ENCODE peak calls at places on chromosomes 5 and 9, in four cellular contexts. U is pancreas, V is suprapubic skin, J is stomach. D is an unnamed sample.

GRCh38 chr5:38387161-38387560 is 128.8 kb downstream of the EGFLAM start:
- DNase-seq in U (no peak), J (no peak), V (no peak), D (no peak)

GRCh38 chr9:84940294-84940693 is 270.8 kb downstream of the NTRK2 start:
- DNase-seq in V (no peak), J (no peak), U (no peak), D (no peak)

GRCh38 chr9:19699757-19700156 is 89.1 kb downstream of the SLC24A2 start:
- DNase-seq in U (no peak), V (no peak), J (no peak), D (no peak)

GRCh38 chr9:93209576-93210323 is 25.8 kb downstream of the WNK2 start:
- DNase-seq in V (no peak), J (no peak), U (peak), D (no peak)

GRCh38 chr5:127006711-127007110 is 23.6 kb downstream of the MARCHF3 start:
- DNase-seq in J (no peak), V (no peak), U (no peak), D (no peak)

GRCh38 chr9:75130621-75131020 is 42.3 kb downstream of the OSTF1 start:
- DNase-seq in U (no peak), V (no peak), J (no peak), D (no peak)

GRCh38 chr9:1458503-1458902 is 408.3 kb downstream of the DMRT2 start:
- DNase-seq in J (no peak), V (no peak), U (no peak), D (no peak)

GRCh38 chr9:24011206-24011605 is 185.2 kb upstream of the ELAVL2 start:
- DNase-seq in V (no peak), J (no peak), U (no peak), D (no peak)

GRCh38 chr9:121839726-121840500 is 188.5 kb downstream of the DAB2IP start:
- DNase-seq in U (no peak), V (no peak), J (no peak), D (peak)

GRCh38 chr9:127874301-127875216 is 2.9 kb downstream of the AK1 start:
- DNase-seq in V (no peak), U (no peak), J (no peak), D (no peak)

GRCh38 chr5:71537681-71538080 is 49.5 kb upstream of the MCCC2 start:
- DNase-seq in V (no peak), J (no peak), U (no peak), D (no peak)

GRCh38 chr9:108181444-108181843 is 674.3 kb downstream of the ACTL7B start:
- DNase-seq in V (no peak), U (no peak), J (no peak), D (no peak)

GRCh38 chr9:85971731-85972130 is 30.8 kb downstream of the NAA35 start:
- DNase-seq in V (no peak), U (no peak), J (no peak), D (no peak)

GRCh38 chr9:120368799-120369198 is 211.2 kb downstream of the CDK5RAP2 start:
- DNase-seq in U (no peak), J (no peak), V (no peak), D (no peak)

GRCh38 chr9:15426019-15426418 is 3.3 kb downstream of the SNAPC3 start:
- DNase-seq in V (no peak), U (no peak), J (no peak), D (no peak)

GRCh38 chr5:180364306-180364856 is 11.2 kb upstream of the GFPT2 start:
- DNase-seq in V (no peak), U (no peak), J (no peak), D (no peak)

GRCh38 chr5:148846930-148847329 is 20.5 kb downstream of the ADRB2 start:
- DNase-seq in V (no peak), J (no peak), U (no peak), D (no peak)

GRCh38 chr9:18610956-18611355 is 137.0 kb downstream of the ADAMTSL1 start:
- DNase-seq in J (no peak), U (no peak), V (no peak), D (no peak)

GRCh38 chr9:114448706-114449105 is 56.6 kb downstream of the WHRN start:
- DNase-seq in J (no peak), U (no peak), V (no peak), D (no peak)

GRCh38 chr5:5014836-5015235 is 125.3 kb upstream of the ADAMTS16 start:
- DNase-seq in U (no peak), J (no peak), V (no peak), D (no peak)

GRCh38 chr5:89315194-89315593 is 432.2 kb upstream of the MEF2C start:
- DNase-seq in U (peak), J (no peak), V (no peak), D (no peak)

GRCh38 chr9:113012492-113012891 is 500 bp upstream of the ZNF883 start:
- DNase-seq in V (no peak), U (no peak), J (no peak), D (no peak)

GRCh38 chr5:58751222-58751621 is 168.3 kb downstream of the RAB3C start:
- DNase-seq in V (no peak), U (no peak), J (no peak), D (no peak)

GRCh38 chr5:43309657-43310056 is 3.6 kb downstream of the HMGCS1 start:
- DNase-seq in V (no peak), J (peak), U (no peak), D (no peak)

GRCh38 chr9:81183763-81184162 is 505.6 kb downstream of the TLE1 start:
- DNase-seq in J (no peak), V (no peak), U (no peak), D (no peak)

GRCh38 chr5:147223951-147224791 is 10.7 kb upstream of the STK32A start:
- DNase-seq in V (no peak), J (peak), U (no peak), D (no peak)

GRCh38 chr9:31304576-31304975 is 1079.9 kb upstream of the ACO1 start:
- DNase-seq in V (no peak), J (no peak), U (no peak), D (no peak)

GRCh38 chr9:114894206-114894605 is 36.2 kb downstream of the TNFSF8 start:
- DNase-seq in U (no peak), J (no peak), V (no peak), D (no peak)

GRCh38 chr5:133347039-133347438 is 265.3 kb downstream of the FSTL4 start:
- DNase-seq in V (no peak), U (no peak), J (no peak), D (no peak)

GRCh38 chr5:109866051-109866450 is 176.3 kb downstream of the MAN2A1 start:
- DNase-seq in V (no peak), J (no peak), U (no peak), D (no peak)

GRCh38 chr5:72920690-72921089 is 35.2 kb upstream of the FCHO2 start:
- DNase-seq in U (no peak), V (no peak), J (no peak), D (no peak)

GRCh38 chr9:136296434-136297015 is 7.4 kb downstream of the CCDC187 start:
- DNase-seq in V (no peak), J (no peak), U (no peak), D (no peak)

GRCh38 chr9:121822093-121823085 is 171.0 kb downstream of the DAB2IP start:
- DNase-seq in U (no peak), J (no peak), V (no peak), D (peak)

GRCh38 chr5:122192883-122193496 is 63.6 kb downstream of the ZNF474 start:
- DNase-seq in U (no peak), V (no peak), J (no peak), D (no peak)

GRCh38 chr9:101397746-101398334 is 578 bp downstream of the MRPL50 start:
- DNase-seq in V (no peak), J (no peak), U (no peak), D (no peak)

GRCh38 chr5:143896471-143896870 is 84.5 kb downstream of the HMHB1 start:
- DNase-seq in J (no peak), U (no peak), V (no peak), D (no peak)

GRCh38 chr9:31916591-31917223 is 467.7 kb upstream of the ACO1 start:
- DNase-seq in J (no peak), V (no peak), U (no peak), D (no peak)

DNA sequence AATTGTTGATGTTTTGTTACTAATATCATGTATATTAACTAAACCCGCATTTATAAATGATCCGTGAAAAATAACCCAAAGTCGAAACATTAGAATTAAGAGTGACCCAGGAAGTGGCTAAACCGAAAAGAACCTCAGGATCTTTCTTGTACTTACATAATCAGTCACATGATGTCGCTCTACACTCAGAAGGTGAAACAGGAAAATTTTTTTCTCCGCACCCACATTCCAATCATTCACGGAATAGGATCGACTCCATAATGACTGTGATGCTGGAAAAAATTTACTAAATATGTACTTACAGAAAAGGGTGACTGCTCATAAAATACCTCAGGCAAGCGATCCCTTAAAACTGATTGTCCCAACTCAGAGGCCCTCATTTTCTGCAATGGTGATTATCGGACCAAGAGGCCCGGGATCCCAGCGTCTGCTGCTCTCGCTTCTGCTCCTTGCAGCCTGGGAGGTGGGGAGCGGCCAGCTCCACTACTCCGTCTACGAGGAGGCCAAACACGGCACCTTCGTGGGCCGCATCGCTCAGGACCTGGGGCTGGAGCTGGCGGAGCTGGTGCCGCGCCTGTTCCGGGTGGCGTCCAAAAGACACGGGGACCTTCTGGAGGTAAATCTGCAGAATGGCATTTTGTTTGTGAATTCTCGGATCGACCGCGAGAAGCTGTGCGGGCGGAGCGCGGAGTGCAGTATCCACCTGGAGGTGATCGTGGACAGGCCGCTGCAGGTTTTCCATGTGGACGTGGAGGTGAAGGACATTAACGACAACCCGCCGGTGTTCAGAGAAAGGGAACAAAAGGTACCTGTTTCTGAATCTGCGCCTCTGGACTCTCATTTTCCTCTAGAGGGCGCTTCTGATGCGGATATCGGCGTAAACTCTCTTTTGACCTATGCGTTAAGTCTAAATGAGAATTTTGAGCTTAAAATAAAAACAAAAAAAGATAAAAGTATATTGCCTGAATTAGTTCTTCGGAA is at the start of gene PCDHA12:
- DNase-seq in U (no peak), J (no peak), V (no peak), D (no peak)
- TF ChIP-seq CTCF in U (no peak), J (no peak), V (no peak), D (peak)

GRCh38 chr5:164253764-164254163 is 748.3 kb downstream of the MAT2B start:
- DNase-seq in V (no peak), U (no peak), J (no peak), D (no peak)

GRCh38 chr5:164256954-164257353 is 751.5 kb downstream of the MAT2B start:
- DNase-seq in J (no peak), V (no peak), U (no peak), D (no peak)

GRCh38 chr5:164256351-164256750 is 750.9 kb downstream of the MAT2B start:
- DNase-seq in J (no peak), V (no peak), U (no peak), D (no peak)

GRCh38 chr5:164255598-164256213 is 750.3 kb downstream of the MAT2B start:
- DNase-seq in U (no peak), V (no peak), J (no peak), D (no peak)
- TF ChIP-seq CTCF in U (no peak), V (no peak), J (no peak), D (no peak)

GRCh38 chr9:131999692-132000551 is 79.7 kb downstream of the MED27 start:
- DNase-seq in J (no peak), V (no peak), U (no peak), D (no peak)
- TF ChIP-seq CTCF in J (no peak), V (no peak), U (no peak), D (no peak)

GRCh38 chr9:87128008-87128623 is 180.8 kb upstream of the GAS1 start:
- DNase-seq in J (no peak), V (no peak), U (no peak), D (no peak)

GRCh38 chr9:87128844-87129493 is 181.7 kb upstream of the GAS1 start:
- DNase-seq in V (no peak), U (no peak), J (no peak), D (no peak)

GRCh38 chr9:87123830-87124229 is 176.5 kb upstream of the GAS1 start:
- DNase-seq in J (no peak), U (no peak), V (no peak), D (no peak)

GRCh38 chr9:87125819-87126218 is 178.5 kb upstream of the GAS1 start:
- DNase-seq in J (no peak), V (no peak), U (no peak), D (no peak)

GRCh38 chr9:87127543-87127942 is 180.2 kb upstream of the GAS1 start:
- DNase-seq in V (no peak), J (no peak), U (no peak), D (no peak)
- TF ChIP-seq CTCF in V (no peak), J (no peak), U (no peak), D (no peak)

DNA sequence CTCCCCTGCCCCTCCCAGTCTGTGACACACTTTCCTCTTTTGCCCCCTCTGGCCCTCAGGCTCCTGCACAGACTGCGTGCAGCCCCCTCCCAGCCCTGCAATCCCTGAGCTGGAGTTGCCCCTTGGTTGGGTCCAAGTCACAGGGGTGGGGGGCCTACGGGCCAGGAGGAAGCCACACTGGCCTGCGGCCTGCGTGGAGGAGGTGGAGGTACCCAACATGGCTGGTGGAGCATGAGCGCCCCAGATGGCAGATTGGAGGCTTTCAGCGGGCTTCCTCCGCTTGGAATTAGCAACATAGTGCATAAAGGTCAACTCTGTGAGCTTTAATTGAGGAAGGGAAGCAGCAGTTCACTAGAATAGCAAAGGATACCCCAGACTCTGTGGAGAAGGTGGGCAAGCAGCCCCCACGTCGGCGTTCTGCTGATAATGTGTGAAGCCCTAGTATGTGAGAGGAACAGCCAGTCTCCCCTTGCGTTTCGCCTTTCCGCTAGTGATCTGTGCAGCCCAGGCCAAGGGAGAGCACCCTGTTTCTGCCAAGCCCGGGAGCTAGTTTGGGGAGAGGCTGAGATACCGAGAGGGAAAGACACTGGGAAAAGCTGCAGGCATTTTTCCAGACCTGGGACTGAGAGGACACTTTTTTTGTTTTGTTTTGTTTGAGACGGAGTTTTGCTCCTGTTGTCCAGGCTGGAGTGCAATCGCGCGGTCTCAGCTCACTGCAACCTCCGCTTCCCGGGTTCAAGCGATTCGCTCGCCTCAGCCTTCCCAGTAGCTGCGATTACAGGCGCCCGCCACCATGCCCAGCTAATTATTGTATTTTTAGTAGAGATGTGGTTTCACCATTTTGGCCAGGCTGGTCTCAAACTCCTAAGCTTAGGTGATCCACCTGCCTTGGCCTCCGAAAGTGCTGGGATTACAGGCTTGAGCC is 35.3 kb upstream of the MACIR start:
- DNase-seq in U (no peak), J (no peak), V (no peak), D (no peak)
- TF ChIP-seq CTCF in U (no peak), J (no peak), V (no peak), D (no peak)

DNA sequence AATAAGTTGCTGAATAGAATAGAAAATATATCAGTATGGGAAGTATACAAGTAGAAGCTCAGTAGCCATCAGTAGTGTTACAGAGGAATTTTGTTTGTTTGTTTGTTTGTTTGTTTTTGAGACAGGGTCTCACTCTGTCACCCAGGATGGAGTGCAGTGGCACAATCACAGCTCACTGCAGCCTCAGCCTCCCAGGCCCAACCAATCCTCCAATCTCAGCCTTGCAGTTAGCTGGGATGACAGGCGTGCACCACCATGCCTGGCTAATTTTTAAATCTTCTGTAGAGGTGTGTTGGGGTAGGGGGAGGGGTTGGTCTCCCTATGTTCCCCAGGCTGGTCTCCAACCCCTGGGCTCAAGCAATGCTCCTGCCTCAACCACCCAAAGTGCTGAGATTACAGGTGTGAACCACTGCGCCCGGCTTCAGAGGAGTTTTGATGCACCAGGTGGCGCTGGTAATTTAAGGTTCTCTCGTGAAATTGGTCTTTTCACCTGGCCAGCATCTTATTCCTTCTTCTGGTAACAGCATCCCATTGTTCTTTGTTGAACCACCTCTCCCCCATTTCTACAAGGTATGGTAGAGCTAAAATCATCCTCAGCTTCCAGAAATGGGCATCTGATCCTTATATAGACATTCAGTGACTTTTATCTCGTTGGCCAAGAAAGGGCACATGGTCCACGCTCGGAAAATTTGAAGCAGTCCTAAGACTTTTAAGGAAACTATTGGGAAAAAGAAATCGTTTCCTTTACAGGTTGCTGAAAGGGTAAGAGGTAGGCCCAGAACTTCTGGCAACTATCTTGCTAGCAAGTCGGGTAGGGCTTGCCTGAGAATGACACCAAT is 157.1 kb downstream of the ARRDC3 start:
- DNase-seq in U (peak), J (peak), V (no peak), D (no peak)
- TF ChIP-seq CTCF in U (peak), J (peak), V (no peak), D (peak)

DNA sequence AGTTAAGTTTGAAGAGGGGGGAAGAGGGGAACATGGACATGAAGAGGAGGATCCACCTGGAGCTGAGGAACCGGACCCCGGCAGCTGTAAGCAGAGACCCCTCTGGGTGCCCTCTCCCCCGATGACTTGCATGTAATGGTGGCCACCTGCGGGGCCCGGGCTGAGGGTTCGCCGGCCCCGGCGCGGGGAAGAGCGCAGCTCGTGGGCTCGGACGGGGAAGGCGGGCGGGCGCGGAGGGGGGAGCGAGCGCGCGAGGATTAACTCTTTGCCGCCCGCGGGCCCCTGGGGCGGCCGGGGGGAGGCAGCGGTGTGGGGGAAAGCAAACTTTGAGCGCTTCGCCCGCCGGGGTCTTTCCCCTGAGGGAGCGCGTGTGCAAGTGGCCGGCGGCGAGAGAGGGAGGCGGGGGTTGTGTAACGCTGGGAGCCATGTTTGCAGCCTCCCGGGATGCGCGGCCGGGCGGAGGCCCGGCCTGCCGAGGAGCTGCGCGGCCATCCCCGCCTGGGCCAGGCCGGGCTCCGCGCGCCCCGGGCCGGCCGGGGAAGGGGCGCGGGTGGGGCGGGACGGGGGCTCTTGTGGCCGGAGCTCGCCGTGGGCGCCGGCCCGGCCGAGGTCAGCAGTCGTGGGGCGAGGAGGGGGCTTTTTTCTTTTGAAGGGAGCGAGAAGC is 515 bp downstream of the ANP32B start:
- DNase-seq in U (peak), V (peak), J (peak), D (peak)
- TF ChIP-seq CTCF in U (no peak), V (no peak), J (no peak), D (no peak)